ENCODE peak calls at places on chromosome 3, in seven cellular contexts. B, E, T, Q, D, Z and L are unnamed samples.

GRCh38 chr3:195735036-195735695 is 14.4 kb downstream of the MUC20 start:
- DNase-seq in B (no peak), E (no peak), T (no peak), Q (no peak), D (no peak), Z (peak; percentile 28), L (no peak)

GRCh38 chr3:69005071-69005816 is 8.2 kb downstream of the EOGT start:
- DNase-seq in B (no peak), E (no peak), T (no peak), Q (peak; percentile 11), D (no peak), Z (no peak), L (peak; percentile 30)

GRCh38 chr3:28972921-28973320 is 307.9 kb upstream of the RBMS3 start:
- DNase-seq in B (peak; percentile 6), E (no peak), T (no peak), Q (peak; percentile 31), D (no peak), Z (no peak), L (peak; percentile 85)

GRCh38 chr3:110059431-110059830 is 722.1 kb upstream of the DPPA4 start:
- DNase-seq in B (no peak), E (no peak), T (no peak), Q (no peak), D (no peak), Z (no peak), L (no peak)

GRCh38 chr3:122092460-122093165 is 37.5 kb downstream of the CD86 start:
- DNase-seq in B (peak; percentile 73), E (peak; percentile 24), T (no peak), Q (peak; percentile 29), D (no peak), Z (peak; percentile 66), L (peak; percentile 68)

GRCh38 chr3:16318216-16318615 is 53.2 kb downstream of the OXNAD1 start:
- DNase-seq in B (no peak), E (no peak), T (no peak), Q (peak; percentile 39), D (no peak), Z (no peak), L (peak; percentile 71)

GRCh38 chr3:44885618-44886017 is 11.2 kb downstream of the TGM4 start:
- DNase-seq in B (no peak), E (no peak), T (no peak), Q (peak; percentile 94), D (no peak), Z (no peak), L (peak; percentile 97)

GRCh38 chr3:170802164-170803151 is 67.5 kb downstream of the RPL22L1 start:
- DNase-seq in B (no peak), E (peak; percentile 16), T (no peak), Q (peak; percentile 95), D (no peak), Z (peak; percentile 82), L (peak; percentile 95)

GRCh38 chr3:158700559-158700958 is 28.1 kb upstream of the LXN start:
- DNase-seq in B (no peak), E (no peak), T (no peak), Q (peak; percentile 89), D (no peak), Z (no peak), L (no peak)

GRCh38 chr3:134527037-134527436 is 41.2 kb downstream of the CEP63 start:
- DNase-seq in B (peak; percentile 18), E (no peak), T (no peak), Q (no peak), D (no peak), Z (no peak), L (peak; percentile 34)

GRCh38 chr3:129104498-129105079 is 17.0 kb downstream of the RAB43 start:
- DNase-seq in B (no peak), E (no peak), T (no peak), Q (no peak), D (no peak), Z (no peak), L (no peak)

GRCh38 chr3:132342183-132342582 is 25.0 kb downstream of the ACP3 start:
- DNase-seq in B (no peak), E (no peak), T (no peak), Q (peak; percentile 67), D (no peak), Z (no peak), L (no peak)

GRCh38 chr3:71301001-71301400 is 282.5 kb downstream of the FOXP1 start:
- DNase-seq in B (peak; percentile 31), E (no peak), T (no peak), Q (no peak), D (no peak), Z (no peak), L (no peak)

GRCh38 chr3:63061449-63061848 is 186.2 kb upstream of the CADPS start:
- DNase-seq in B (no peak), E (no peak), T (no peak), Q (no peak), D (no peak), Z (no peak), L (no peak)